ENCODE peak calls at places on chromosomes 1 and 21, in ten cellular contexts. F is BJ; U is cardiac fibroblast; P is CD4-positive, alpha-beta T cell; Q is astrocyte of the cerebellum; E is mammary epithelial cell; L is HFF-Myc; D is IMR-90; B is NB4; N is tibial nerve. A is an unnamed sample.
A peak's percentile ranks its signal among the peaks of the same experiment; 100 is the strongest.

GRCh38 chr1:169563650-169564049 is 22.6 kb downstream of the F5 start:
- DNase-seq in F (no peak), U (no peak), P (no peak), Q (no peak), E (no peak), L (no peak), D (no peak), B (no peak), N (no peak), A (no peak)

GRCh38 chr1:158371188-158371953 is 17.7 kb downstream of the CD1E start:
- DNase-seq in F (no peak), U (no peak), P (no peak), Q (no peak), E (peak; percentile 28), L (no peak), D (no peak), B (no peak), N (no peak), A (no peak)

GRCh38 chr21:45080639-45081414 is 6.4 kb downstream of the ADARB1 start:
- DNase-seq in F (no peak), U (peak; percentile 60), P (peak; percentile 29), Q (no peak), E (no peak), L (no peak), D (peak; percentile 66), B (peak; percentile 48), N (no peak), A (no peak)

GRCh38 chr1:67743072-67743725 is 58.2 kb downstream of the GADD45A start:
- DNase-seq in F (no peak), U (no peak), P (no peak), Q (no peak), E (no peak), L (no peak), D (no peak), B (no peak), N (no peak), A (no peak)

GRCh38 chr1:178354816-178355215 is 141.9 kb downstream of the CLEC20A start:
- DNase-seq in F (no peak), U (no peak), P (no peak), Q (no peak), E (no peak), L (no peak), D (no peak), B (no peak), N (no peak), A (no peak)

GRCh38 chr1:66464802-66465201 is 69.2 kb upstream of the SGIP1 start:
- DNase-seq in F (peak; percentile 88), U (peak; percentile 100), P (no peak), Q (peak; percentile 31), E (peak; percentile 93), L (peak; percentile 56), D (peak; percentile 99), B (no peak), N (no peak), A (no peak)

GRCh38 chr1:227793948-227794812 is 21.3 kb upstream of the PRSS38 start:
- DNase-seq in F (peak; percentile 76), U (peak; percentile 42), P (no peak), Q (peak; percentile 86), E (peak; percentile 40), L (peak; percentile 92), D (peak; percentile 93), B (no peak), N (peak; percentile 50), A (no peak)

GRCh38 chr1:13911697-13912619 is 212.0 kb downstream of the PRDM2 start:
- DNase-seq in F (no peak), U (no peak), P (no peak), Q (no peak), E (no peak), L (no peak), D (no peak), B (no peak), N (no peak), A (no peak)

GRCh38 chr21:37009740-37010341 is 3.3 kb downstream of the RIPPLY3 start:
- DNase-seq in F (no peak), U (peak; percentile 88), P (peak; percentile 70), Q (peak; percentile 62), E (peak; percentile 71), L (peak; percentile 26), D (peak; percentile 80), B (peak; percentile 90), N (peak; percentile 51), A (peak; percentile 88)

GRCh38 chr1:180821970-180822369 is 90.7 kb upstream of the KIAA1614 start:
- DNase-seq in F (no peak), U (no peak), P (no peak), Q (no peak), E (no peak), L (no peak), D (no peak), B (no peak), N (no peak), A (no peak)

GRCh38 chr1:197744979-197745378 is 30.3 kb downstream of the DENND1B start:
- DNase-seq in F (no peak), U (no peak), P (no peak), Q (no peak), E (no peak), L (no peak), D (no peak), B (no peak), N (no peak), A (no peak)

GRCh38 chr1:67013573-67013972 is 40.4 kb downstream of the SLC35D1 start:
- DNase-seq in F (no peak), U (peak; percentile 65), P (no peak), Q (no peak), E (peak; percentile 74), L (no peak), D (peak; percentile 93), B (peak; percentile 20), N (no peak), A (no peak)

GRCh38 chr1:86339014-86339413 is 57.1 kb downstream of the ODF2L start:
- DNase-seq in F (no peak), U (no peak), P (no peak), Q (no peak), E (no peak), L (no peak), D (no peak), B (no peak), N (no peak), A (no peak)

GRCh38 chr1:35886606-35887431 is 3.8 kb downstream of the AGO1 start:
- DNase-seq in F (no peak), U (peak; percentile 12), P (no peak), Q (no peak), E (no peak), L (no peak), D (peak; percentile 24), B (peak; percentile 69), N (no peak), A (no peak)

GRCh38 chr1:26345718-26346117 is 8.2 kb downstream of the CRYBG2 start:
- DNase-seq in F (no peak), U (no peak), P (no peak), Q (no peak), E (no peak), L (no peak), D (no peak), B (no peak), N (no peak), A (no peak)

GRCh38 chr21:14889080-14889805 is 175.6 kb downstream of the NRIP1 start:
- DNase-seq in F (no peak), U (peak; percentile 93), P (no peak), Q (peak; percentile 93), E (peak; percentile 69), L (no peak), D (peak; percentile 71), B (no peak), N (no peak), A (no peak)

GRCh38 chr1:38403667-38404066 is 357.1 kb upstream of the POU3F1 start:
- DNase-seq in F (no peak), U (no peak), P (no peak), Q (no peak), E (no peak), L (no peak), D (no peak), B (no peak), N (no peak), A (no peak)

GRCh38 chr1:9840176-9840575 is 16.4 kb upstream of the CLSTN1 start:
- DNase-seq in F (no peak), U (no peak), P (no peak), Q (no peak), E (peak; percentile 56), L (no peak), D (no peak), B (no peak), N (no peak), A (no peak)

GRCh38 chr1:68355614-68356013 is 94.1 kb downstream of the RPE65 start:
- DNase-seq in F (no peak), U (no peak), P (no peak), Q (no peak), E (no peak), L (no peak), D (no peak), B (no peak), N (no peak), A (no peak)

GRCh38 chr1:203508463-203508862 is 14.5 kb downstream of the OPTC start:
- DNase-seq in F (no peak), U (no peak), P (no peak), Q (no peak), E (no peak), L (no peak), D (no peak), B (no peak), N (no peak), A (peak; percentile 31)
- TF ChIP-seq CTCF in F (no peak), U (no peak), P (no peak), Q (peak; percentile 17), E (no peak), L (no peak), D (peak; percentile 3), B (no peak), N (no peak), A (no peak)

DNA sequence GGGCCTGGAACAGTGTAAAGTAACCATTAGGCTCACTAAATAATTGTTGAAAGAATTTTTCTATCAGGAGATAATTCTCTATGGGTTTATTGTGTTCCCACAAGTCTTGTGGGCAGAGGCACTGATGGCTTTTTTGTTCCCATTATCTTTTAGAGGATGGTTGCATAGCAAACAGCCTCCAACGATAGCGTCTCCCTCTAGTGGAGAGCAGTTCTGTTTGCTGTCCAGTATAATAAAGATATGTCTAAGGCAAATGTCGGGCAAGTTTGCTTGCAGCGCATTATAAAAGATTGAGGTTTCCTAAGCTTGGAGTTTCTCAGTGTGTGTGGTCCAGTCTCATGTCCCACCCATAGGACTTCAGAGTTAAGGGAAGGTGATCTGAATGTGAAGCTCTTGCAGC is 1.3 kb upstream of the SLC6A17 start:
- DNase-seq in F (no peak), U (peak; percentile 13), P (no peak), Q (no peak), E (peak; percentile 16), L (no peak), D (peak; percentile 11), B (peak; percentile 24), N (no peak), A (no peak)
- TF ChIP-seq CTCF in F (peak; percentile 42), U (peak; percentile 29), P (no peak), Q (peak; percentile 22), E (peak; percentile 56), L (peak; percentile 44), D (peak; percentile 35), B (peak; percentile 58), N (no peak), A (peak; percentile 59)

GRCh38 chr1:119674835-119675289 is 26.8 kb upstream of the ZNF697 start:
- DNase-seq in F (no peak), U (peak; percentile 92), P (no peak), Q (peak; percentile 45), E (peak; percentile 87), L (no peak), D (peak; percentile 11), B (peak; percentile 69), N (no peak), A (no peak)
- TF ChIP-seq CTCF in F (peak; percentile 73), U (peak; percentile 84), P (no peak), Q (no peak), E (peak; percentile 82), L (no peak), D (no peak), B (peak; percentile 44), N (peak; percentile 34), A (no peak)

GRCh38 chr1:116679091-116679827 is 11.7 kb upstream of the IGSF3 start:
- DNase-seq in F (no peak), U (no peak), P (no peak), Q (no peak), E (no peak), L (no peak), D (no peak), B (no peak), N (no peak), A (peak; percentile 18)
- TF ChIP-seq CTCF in F (no peak), U (no peak), P (no peak), Q (peak; percentile 7), E (no peak), L (peak; percentile 9), D (no peak), B (no peak), N (no peak), A (no peak)

A was measured in neural crest cell.